ENCODE peak calls at places on chromosomes 6 and 20, in four cellular contexts. J is kidney, A is NT2/D1, K is neuronal stem cell. G is an unnamed sample. For H3K4me1 and H3K36me3, the result is how much of the 10 kb centered on the place peaks cover.

GRCh38 chr6:37048851-37049734 is 43.6 kb downstream of the FGD2 start:
- DNase-seq in K (no peak), A (no peak), J (no peak), G (no peak)

GRCh38 chr6:9316831-9317230 is 881.5 kb upstream of the SLC35B3 start:
- DNase-seq in K (no peak), A (no peak), J (no peak), G (no peak)

GRCh38 chr20:10339609-10340008 is 94.4 kb downstream of the MKKS start:
- DNase-seq in K (no peak), J (no peak), A (no peak), G (no peak)

GRCh38 chr20:11266571-11266970 is 592.8 kb upstream of the JAG1 start:
- DNase-seq in K (no peak), A (no peak), J (no peak), G (no peak)

GRCh38 chr6:108995296-108995695 is 99.3 kb downstream of the SESN1 start:
- DNase-seq in K (no peak), A (no peak), J (no peak), G (no peak)

GRCh38 chr6:166419268-166419667 is 36.5 kb upstream of the MPC1 start:
- DNase-seq in K (no peak), A (no peak), J (peak), G (no peak)

GRCh38 chr6:39812853-39813533 is 20.8 kb downstream of the DAAM2 start:
- DNase-seq in J (no peak), A (no peak), K (no peak), G (no peak)

GRCh38 chr6:111478749-111479148 is 4.3 kb downstream of the REV3L start:
- DNase-seq in K (peak), J (no peak), A (peak), G (peak)

GRCh38 chr6:10883312-10884244 is 1.7 kb upstream of the GCM2 start:
- DNase-seq in A (no peak), K (peak), J (no peak), G (peak)

GRCh38 chr20:40087496-40087895 is 601.5 kb downstream of the MAFB start:
- DNase-seq in J (no peak), A (no peak), K (no peak), G (no peak)

GRCh38 chr20:54920491-54920890 is 445.1 kb downstream of the DOK5 start:
- DNase-seq in J (no peak), A (no peak), K (no peak), G (no peak)

GRCh38 chr6:144095134-144096002 is at the start of gene SF3B5:
- DNase-seq in K (peak), A (peak), J (peak), G (peak)

GRCh38 chr6:143457563-143458359 is 7.2 kb downstream of the PEX3 start:
- DNase-seq in J (no peak), A (no peak), K (no peak), G (no peak)

GRCh38 chr20:17210983-17211382 is 15.9 kb upstream of the PCSK2 start:
- DNase-seq in J (no peak), K (no peak), A (no peak), G (no peak)

GRCh38 chr6:166656269-166657206 is 29.5 kb upstream of the RPS6KA2 start:
- DNase-seq in A (no peak), K (no peak), J (no peak), G (peak)

GRCh38 chr20:48406462-48407235 is 421.1 kb downstream of the PREX1 start:
- DNase-seq in A (no peak), K (no peak), J (no peak), G (no peak)

GRCh38 chr6:135423649-135424128 is 73.9 kb downstream of the AHI1 start:
- DNase-seq in J (no peak), K (peak), A (no peak), G (no peak)

GRCh38 chr6:34243901-34244884 is 4.6 kb downstream of the SMIM29 start:
- DNase-seq in K (no peak), A (no peak), J (peak), G (peak)

GRCh38 chr20:12175538-12175937 is 257.8 kb downstream of the BTBD3 start:
- DNase-seq in K (no peak), A (no peak), J (no peak), G (no peak)

GRCh38 chr20:55888655-55889054 is 116.7 kb downstream of the CBLN4 start:
- DNase-seq in J (no peak), K (no peak), A (peak), G (peak)

GRCh38 chr20:5090191-5090590 is 29.6 kb downstream of the PCNA start:
- DNase-seq in K (no peak), A (no peak), J (peak), G (no peak)

GRCh38 chr6:154928325-154928922 is 66.7 kb upstream of the TIAM2 start:
- DNase-seq in J (no peak), A (peak), K (peak), G (peak)

GRCh38 chr6:141878686-141879085 is 254.0 kb upstream of the GJE1 start:
- DNase-seq in J (no peak), A (no peak), K (no peak), G (no peak)

GRCh38 chr6:5190467-5190866 is 70.3 kb downstream of the LYRM4 start:
- DNase-seq in A (no peak), K (no peak), J (no peak), G (no peak)

GRCh38 chr6:140355476-140355875 is 981.0 kb upstream of the CITED2 start:
- DNase-seq in J (no peak), K (no peak), A (no peak), G (no peak)

GRCh38 chr20:12928755-12929401 is 79.9 kb upstream of the SPTLC3 start:
- DNase-seq in A (no peak), J (no peak), K (no peak), G (no peak)

GRCh38 chr6:15303920-15304291 is 58.0 kb downstream of the JARID2 start:
- DNase-seq in A (no peak), J (no peak), K (no peak), G (no peak)

GRCh38 chr6:44869321-44869897 is 458.7 kb upstream of the RUNX2 start:
- DNase-seq in A (no peak), K (no peak), J (no peak), G (no peak)

GRCh38 chr6:138099832-138100231 is 7.4 kb downstream of the PERP start:
- DNase-seq in J (no peak), A (no peak), K (no peak), G (no peak)

GRCh38 chr20:35120012-35120701 is 27.0 kb downstream of the EDEM2 start:
- DNase-seq in A (no peak), J (no peak), K (no peak), G (no peak)

GRCh38 chr6:127550403-127550802 is 26.6 kb upstream of the C6orf58 start:
- DNase-seq in A (no peak), J (no peak), K (no peak), G (no peak)

GRCh38 chr20:45229264-45230056 is 8.3 kb downstream of the SEMG2 start:
- DNase-seq in K (no peak), J (no peak), A (peak), G (peak)

GRCh38 chr20:32566379-32567374 is 18.5 kb downstream of the NOL4L start:
- DNase-seq in A (no peak), K (no peak), J (no peak), G (no peak)

GRCh38 chr20:38143646-38144554 is 21.2 kb downstream of the TGM2 start:
- DNase-seq in J (peak), K (no peak), A (no peak), G (no peak)
- H3K9ac ChIP-seq in J (peak), K (no peak), A (peak), G (no peak)

DNA sequence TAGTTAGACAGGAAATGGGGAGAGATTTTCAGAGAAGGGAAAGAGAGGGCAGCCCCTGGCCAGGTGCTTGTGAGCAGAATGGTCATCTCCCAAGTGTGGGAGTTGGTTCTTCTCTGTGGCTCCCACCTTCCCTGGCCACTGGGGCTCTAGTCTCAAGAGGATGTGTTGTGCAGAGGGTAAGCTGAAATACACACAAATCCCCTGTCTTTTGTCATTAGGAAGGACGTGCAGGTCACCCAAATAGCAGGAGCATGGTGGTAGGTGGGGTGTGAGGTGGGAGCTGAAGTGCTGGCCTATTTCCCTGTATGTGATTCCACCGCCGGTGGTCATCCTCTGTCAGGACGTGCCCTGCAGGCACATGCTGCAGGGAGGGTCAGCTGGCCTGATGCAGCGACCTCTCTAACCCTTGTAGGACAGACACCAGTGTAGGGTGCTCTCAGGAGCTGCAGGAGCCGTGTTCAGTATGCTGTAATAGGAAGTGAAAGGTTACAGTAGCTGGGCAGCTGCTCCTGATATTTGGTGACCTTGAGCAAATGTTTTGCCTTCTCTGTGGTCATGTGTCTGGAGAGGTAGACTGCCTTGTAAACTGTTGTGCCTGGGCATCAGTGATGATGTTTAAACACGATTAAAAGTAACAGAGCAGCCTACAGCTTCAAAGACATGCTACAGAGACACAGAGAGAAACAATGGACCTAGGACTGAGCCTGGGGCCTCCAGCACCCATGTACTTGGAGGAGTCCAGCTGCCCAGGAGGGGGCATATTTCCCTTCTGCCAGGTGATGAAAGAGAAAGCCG is 3.3 kb upstream of the CST3 start:
- DNase-seq in A (no peak), K (no peak), J (peak), G (no peak)
- H3K4me1 ChIP-seq in A (under half), K (under half), J (under half), G (under half)

DNA sequence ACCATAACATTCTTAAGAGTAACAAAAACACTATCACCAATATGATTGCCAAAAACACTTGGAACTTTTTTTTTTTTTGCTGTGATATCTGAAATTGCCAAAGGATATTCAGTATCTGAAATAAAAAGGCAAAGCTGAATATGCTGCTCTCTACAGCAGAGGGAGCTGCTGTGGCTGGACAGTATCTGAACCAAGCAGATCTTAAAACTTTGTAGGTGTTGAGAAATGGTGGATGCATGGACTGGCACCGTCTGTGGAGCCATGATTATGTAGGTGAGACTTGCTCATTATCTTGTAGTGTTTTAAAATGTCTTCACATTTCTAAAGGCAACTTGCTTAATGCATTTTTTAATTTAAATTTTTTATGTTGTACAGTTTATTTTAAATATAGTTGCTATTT is 9.2 kb downstream of the PDCD2 start:
- DNase-seq in K (no peak), J (no peak), A (no peak), G (no peak)
- H3K36me3 ChIP-seq in K (half or more), J (under half), A (half or more), G (half or more)

GRCh38 chr6:110475255-110475654 is 1.2 kb downstream of the SLC22A16 start:
- DNase-seq in J (no peak), A (no peak), K (no peak), G (no peak)
- H3K9ac ChIP-seq in J (no peak), A (no peak), K (no peak), G (no peak)